ENCODE peak calls at places on chromosomes 1 and 21, in nine cellular contexts. One of them, this sample, is unnamed.

GRCh38 chr1:70384542-70384941 is 26.5 kb upstream of the CTH start:
- DNase-seq in activated CD8-positive, alpha-beta memory T cell treated with anti-CD3 and anti-CD28 coated beads, Interleukin-2, amount 50 U/mL, for 4 hours: no peak
- DNase-seq in fibroblast of lung: no peak
- DNase-seq in astrocyte of the cerebellum: no peak
- DNase-seq in hypothalamus: no peak
- DNase-seq in T-helper 22 cell: no peak
- DNase-seq in H9: no peak
- DNase-seq in thoracic aorta: no peak
- DNase-seq in Calu3: no peak
- DNase-seq in this sample: no peak

GRCh38 chr21:41707231-41707988 is 59.4 kb downstream of the RIPK4 start:
- DNase-seq in fibroblast of lung: peak
- DNase-seq in hypothalamus: no peak
- DNase-seq in thoracic aorta: no peak
- DNase-seq in astrocyte of the cerebellum: peak
- DNase-seq in Calu3: peak
- DNase-seq in H9: no peak
- DNase-seq in activated CD8-positive, alpha-beta memory T cell treated with anti-CD3 and anti-CD28 coated beads, Interleukin-2, amount 50 U/mL, for 4 hours: no peak
- DNase-seq in T-helper 22 cell: no peak
- DNase-seq in this sample: no peak

GRCh38 chr1:100463809-100464424 is 74.0 kb upstream of the GPR88 start:
- DNase-seq in hypothalamus: no peak
- DNase-seq in astrocyte of the cerebellum: peak
- DNase-seq in activated CD8-positive, alpha-beta memory T cell treated with anti-CD3 and anti-CD28 coated beads, Interleukin-2, amount 50 U/mL, for 4 hours: peak
- DNase-seq in H9: peak
- DNase-seq in Calu3: peak
- DNase-seq in thoracic aorta: no peak
- DNase-seq in T-helper 22 cell: no peak
- DNase-seq in fibroblast of lung: peak
- DNase-seq in this sample: peak

GRCh38 chr1:234709473-234710279 is 99.7 kb upstream of the IRF2BP2 start:
- DNase-seq in fibroblast of lung: no peak
- DNase-seq in Calu3: no peak
- DNase-seq in hypothalamus: no peak
- DNase-seq in thoracic aorta: no peak
- DNase-seq in astrocyte of the cerebellum: no peak
- DNase-seq in H9: peak
- DNase-seq in T-helper 22 cell: no peak
- DNase-seq in activated CD8-positive, alpha-beta memory T cell treated with anti-CD3 and anti-CD28 coated beads, Interleukin-2, amount 50 U/mL, for 4 hours: no peak
- DNase-seq in this sample: no peak

GRCh38 chr1:77030401-77031100 is 163.3 kb downstream of the ST6GALNAC5 start:
- DNase-seq in hypothalamus: no peak
- DNase-seq in Calu3: no peak
- DNase-seq in astrocyte of the cerebellum: no peak
- DNase-seq in T-helper 22 cell: no peak
- DNase-seq in fibroblast of lung: peak
- DNase-seq in H9: no peak
- DNase-seq in thoracic aorta: no peak
- DNase-seq in activated CD8-positive, alpha-beta memory T cell treated with anti-CD3 and anti-CD28 coated beads, Interleukin-2, amount 50 U/mL, for 4 hours: no peak
- DNase-seq in this sample: no peak

GRCh38 chr21:30747159-30747558 is at the start of gene KRTAP21-2:
- DNase-seq in astrocyte of the cerebellum: no peak
- DNase-seq in Calu3: no peak
- DNase-seq in fibroblast of lung: no peak
- DNase-seq in T-helper 22 cell: no peak
- DNase-seq in thoracic aorta: no peak
- DNase-seq in hypothalamus: no peak
- DNase-seq in activated CD8-positive, alpha-beta memory T cell treated with anti-CD3 and anti-CD28 coated beads, Interleukin-2, amount 50 U/mL, for 4 hours: no peak
- DNase-seq in H9: no peak
- DNase-seq in this sample: no peak

GRCh38 chr1:115717541-115717940 is 51.0 kb downstream of the CASQ2 start:
- DNase-seq in T-helper 22 cell: no peak
- DNase-seq in thoracic aorta: no peak
- DNase-seq in H9: peak
- DNase-seq in fibroblast of lung: peak
- DNase-seq in hypothalamus: no peak
- DNase-seq in astrocyte of the cerebellum: no peak
- DNase-seq in activated CD8-positive, alpha-beta memory T cell treated with anti-CD3 and anti-CD28 coated beads, Interleukin-2, amount 50 U/mL, for 4 hours: peak
- DNase-seq in Calu3: peak
- DNase-seq in this sample: no peak

GRCh38 chr1:228944241-228944741 is 209.0 kb downstream of the RHOU start:
- DNase-seq in astrocyte of the cerebellum: no peak
- DNase-seq in T-helper 22 cell: no peak
- DNase-seq in hypothalamus: no peak
- DNase-seq in fibroblast of lung: no peak
- DNase-seq in Calu3: no peak
- DNase-seq in thoracic aorta: no peak
- DNase-seq in H9: no peak
- DNase-seq in activated CD8-positive, alpha-beta memory T cell treated with anti-CD3 and anti-CD28 coated beads, Interleukin-2, amount 50 U/mL, for 4 hours: no peak
- DNase-seq in this sample: no peak

GRCh38 chr1:198253668-198254067 is 96.9 kb downstream of the NEK7 start:
- DNase-seq in astrocyte of the cerebellum: no peak
- DNase-seq in hypothalamus: no peak
- DNase-seq in activated CD8-positive, alpha-beta memory T cell treated with anti-CD3 and anti-CD28 coated beads, Interleukin-2, amount 50 U/mL, for 4 hours: no peak
- DNase-seq in Calu3: peak
- DNase-seq in T-helper 22 cell: no peak
- DNase-seq in thoracic aorta: no peak
- DNase-seq in H9: no peak
- DNase-seq in fibroblast of lung: peak
- DNase-seq in this sample: no peak

GRCh38 chr1:59698386-59698785 is 116.4 kb upstream of the HOOK1 start:
- DNase-seq in activated CD8-positive, alpha-beta memory T cell treated with anti-CD3 and anti-CD28 coated beads, Interleukin-2, amount 50 U/mL, for 4 hours: no peak
- DNase-seq in Calu3: no peak
- DNase-seq in T-helper 22 cell: no peak
- DNase-seq in astrocyte of the cerebellum: no peak
- DNase-seq in fibroblast of lung: no peak
- DNase-seq in H9: no peak
- DNase-seq in hypothalamus: no peak
- DNase-seq in thoracic aorta: no peak
- DNase-seq in this sample: no peak

GRCh38 chr1:55696181-55696580 is 481.0 kb upstream of the USP24 start:
- DNase-seq in fibroblast of lung: peak
- DNase-seq in activated CD8-positive, alpha-beta memory T cell treated with anti-CD3 and anti-CD28 coated beads, Interleukin-2, amount 50 U/mL, for 4 hours: no peak
- DNase-seq in astrocyte of the cerebellum: peak
- DNase-seq in H9: no peak
- DNase-seq in Calu3: no peak
- DNase-seq in thoracic aorta: peak
- DNase-seq in T-helper 22 cell: no peak
- DNase-seq in hypothalamus: no peak
- DNase-seq in this sample: no peak

GRCh38 chr1:27538793-27539192 is 48.8 kb upstream of the WASF2 start:
- DNase-seq in hypothalamus: no peak
- DNase-seq in fibroblast of lung: peak
- DNase-seq in thoracic aorta: no peak
- DNase-seq in T-helper 22 cell: no peak
- DNase-seq in H9: no peak
- DNase-seq in Calu3: no peak
- DNase-seq in astrocyte of the cerebellum: peak
- DNase-seq in activated CD8-positive, alpha-beta memory T cell treated with anti-CD3 and anti-CD28 coated beads, Interleukin-2, amount 50 U/mL, for 4 hours: no peak
- DNase-seq in this sample: no peak

GRCh38 chr1:15231714-15232201 is 15.3 kb upstream of the FHAD1 start:
- DNase-seq in H9: no peak
- DNase-seq in Calu3: no peak
- DNase-seq in activated CD8-positive, alpha-beta memory T cell treated with anti-CD3 and anti-CD28 coated beads, Interleukin-2, amount 50 U/mL, for 4 hours: no peak
- DNase-seq in thoracic aorta: no peak
- DNase-seq in T-helper 22 cell: no peak
- DNase-seq in astrocyte of the cerebellum: no peak
- DNase-seq in hypothalamus: no peak
- DNase-seq in fibroblast of lung: no peak
- DNase-seq in this sample: no peak

GRCh38 chr1:161090617-161091016 is 1.3 kb upstream of the NECTIN4 start:
- DNase-seq in astrocyte of the cerebellum: no peak
- DNase-seq in thoracic aorta: no peak
- DNase-seq in activated CD8-positive, alpha-beta memory T cell treated with anti-CD3 and anti-CD28 coated beads, Interleukin-2, amount 50 U/mL, for 4 hours: no peak
- DNase-seq in T-helper 22 cell: no peak
- DNase-seq in Calu3: no peak
- DNase-seq in fibroblast of lung: no peak
- DNase-seq in H9: no peak
- DNase-seq in hypothalamus: no peak
- DNase-seq in this sample: no peak

GRCh38 chr1:10694274-10694632 is 102.2 kb downstream of the CASZ1 start:
- DNase-seq in T-helper 22 cell: peak
- DNase-seq in fibroblast of lung: peak
- DNase-seq in activated CD8-positive, alpha-beta memory T cell treated with anti-CD3 and anti-CD28 coated beads, Interleukin-2, amount 50 U/mL, for 4 hours: peak
- DNase-seq in thoracic aorta: no peak
- DNase-seq in H9: peak
- DNase-seq in hypothalamus: no peak
- DNase-seq in Calu3: no peak
- DNase-seq in astrocyte of the cerebellum: no peak
- DNase-seq in this sample: peak

GRCh38 chr1:29271724-29272123 is 35.4 kb downstream of the PTPRU start:
- DNase-seq in activated CD8-positive, alpha-beta memory T cell treated with anti-CD3 and anti-CD28 coated beads, Interleukin-2, amount 50 U/mL, for 4 hours: no peak
- DNase-seq in fibroblast of lung: peak
- DNase-seq in Calu3: peak
- DNase-seq in thoracic aorta: no peak
- DNase-seq in astrocyte of the cerebellum: peak
- DNase-seq in T-helper 22 cell: no peak
- DNase-seq in hypothalamus: no peak
- DNase-seq in H9: peak
- DNase-seq in this sample: no peak

GRCh38 chr1:29878501-29878900 is 642.2 kb downstream of the PTPRU start:
- DNase-seq in Calu3: no peak
- DNase-seq in T-helper 22 cell: no peak
- DNase-seq in activated CD8-positive, alpha-beta memory T cell treated with anti-CD3 and anti-CD28 coated beads, Interleukin-2, amount 50 U/mL, for 4 hours: no peak
- DNase-seq in astrocyte of the cerebellum: no peak
- DNase-seq in H9: no peak
- DNase-seq in fibroblast of lung: no peak
- DNase-seq in hypothalamus: no peak
- DNase-seq in thoracic aorta: no peak
- DNase-seq in this sample: no peak

GRCh38 chr1:169046671-169047070 is 59.8 kb upstream of the ATP1B1 start:
- DNase-seq in thoracic aorta: no peak
- DNase-seq in H9: no peak
- DNase-seq in activated CD8-positive, alpha-beta memory T cell treated with anti-CD3 and anti-CD28 coated beads, Interleukin-2, amount 50 U/mL, for 4 hours: no peak
- DNase-seq in hypothalamus: no peak
- DNase-seq in astrocyte of the cerebellum: no peak
- DNase-seq in T-helper 22 cell: no peak
- DNase-seq in fibroblast of lung: no peak
- DNase-seq in Calu3: no peak
- DNase-seq in this sample: no peak

GRCh38 chr1:221078260-221078965 is 199.2 kb downstream of the HLX start:
- DNase-seq in astrocyte of the cerebellum: no peak
- DNase-seq in Calu3: no peak
- DNase-seq in fibroblast of lung: no peak
- DNase-seq in activated CD8-positive, alpha-beta memory T cell treated with anti-CD3 and anti-CD28 coated beads, Interleukin-2, amount 50 U/mL, for 4 hours: no peak
- DNase-seq in T-helper 22 cell: no peak
- DNase-seq in hypothalamus: no peak
- DNase-seq in H9: no peak
- DNase-seq in thoracic aorta: no peak
- DNase-seq in this sample: no peak

GRCh38 chr1:174700775-174701174 is 253.0 kb downstream of the GPR52 start:
- DNase-seq in thoracic aorta: no peak
- DNase-seq in astrocyte of the cerebellum: peak
- DNase-seq in activated CD8-positive, alpha-beta memory T cell treated with anti-CD3 and anti-CD28 coated beads, Interleukin-2, amount 50 U/mL, for 4 hours: no peak
- DNase-seq in fibroblast of lung: no peak
- DNase-seq in hypothalamus: no peak
- DNase-seq in H9: no peak
- DNase-seq in Calu3: no peak
- DNase-seq in T-helper 22 cell: no peak
- DNase-seq in this sample: no peak

GRCh38 chr1:24503003-24503751 is 541 bp downstream of the RCAN3 start:
- DNase-seq in T-helper 22 cell: peak
- DNase-seq in thoracic aorta: no peak
- DNase-seq in fibroblast of lung: no peak
- DNase-seq in hypothalamus: no peak
- DNase-seq in H9: no peak
- DNase-seq in activated CD8-positive, alpha-beta memory T cell treated with anti-CD3 and anti-CD28 coated beads, Interleukin-2, amount 50 U/mL, for 4 hours: peak
- DNase-seq in Calu3: peak
- DNase-seq in astrocyte of the cerebellum: no peak
- DNase-seq in this sample: no peak

GRCh38 chr1:240341365-240342250 is 249.9 kb downstream of the FMN2 start:
- DNase-seq in Calu3: no peak
- DNase-seq in astrocyte of the cerebellum: no peak
- DNase-seq in activated CD8-positive, alpha-beta memory T cell treated with anti-CD3 and anti-CD28 coated beads, Interleukin-2, amount 50 U/mL, for 4 hours: no peak
- DNase-seq in T-helper 22 cell: no peak
- DNase-seq in fibroblast of lung: no peak
- DNase-seq in thoracic aorta: no peak
- DNase-seq in hypothalamus: no peak
- DNase-seq in H9: no peak
- DNase-seq in this sample: no peak

GRCh38 chr1:44390277-44390676 is 14.8 kb upstream of the RNF220 start:
- DNase-seq in astrocyte of the cerebellum: peak
- DNase-seq in H9: no peak
- DNase-seq in activated CD8-positive, alpha-beta memory T cell treated with anti-CD3 and anti-CD28 coated beads, Interleukin-2, amount 50 U/mL, for 4 hours: no peak
- DNase-seq in fibroblast of lung: peak
- DNase-seq in hypothalamus: no peak
- DNase-seq in thoracic aorta: no peak
- DNase-seq in T-helper 22 cell: no peak
- DNase-seq in Calu3: no peak
- DNase-seq in this sample: no peak

GRCh38 chr1:245090491-245091090 is 64.2 kb upstream of the KIF26B start:
- DNase-seq in Calu3: no peak
- DNase-seq in astrocyte of the cerebellum: no peak
- DNase-seq in hypothalamus: no peak
- DNase-seq in fibroblast of lung: peak
- DNase-seq in H9: no peak
- DNase-seq in thoracic aorta: no peak
- DNase-seq in activated CD8-positive, alpha-beta memory T cell treated with anti-CD3 and anti-CD28 coated beads, Interleukin-2, amount 50 U/mL, for 4 hours: no peak
- DNase-seq in T-helper 22 cell: no peak
- DNase-seq in this sample: no peak

GRCh38 chr1:194062962-194063361 is 876.5 kb upstream of the B3GALT2 start:
- DNase-seq in T-helper 22 cell: no peak
- DNase-seq in thoracic aorta: no peak
- DNase-seq in activated CD8-positive, alpha-beta memory T cell treated with anti-CD3 and anti-CD28 coated beads, Interleukin-2, amount 50 U/mL, for 4 hours: no peak
- DNase-seq in hypothalamus: no peak
- DNase-seq in astrocyte of the cerebellum: no peak
- DNase-seq in Calu3: no peak
- DNase-seq in fibroblast of lung: peak
- DNase-seq in H9: no peak
- DNase-seq in this sample: no peak

GRCh38 chr1:230867119-230867902 is 1.0 kb downstream of the C1orf198 start:
- DNase-seq in H9: no peak
- DNase-seq in fibroblast of lung: no peak
- DNase-seq in hypothalamus: no peak
- DNase-seq in activated CD8-positive, alpha-beta memory T cell treated with anti-CD3 and anti-CD28 coated beads, Interleukin-2, amount 50 U/mL, for 4 hours: no peak
- DNase-seq in T-helper 22 cell: no peak
- DNase-seq in Calu3: no peak
- DNase-seq in astrocyte of the cerebellum: no peak
- DNase-seq in thoracic aorta: no peak
- DNase-seq in this sample: no peak

GRCh38 chr1:182147136-182147815 is 85.8 kb upstream of the ZNF648 start:
- DNase-seq in activated CD8-positive, alpha-beta memory T cell treated with anti-CD3 and anti-CD28 coated beads, Interleukin-2, amount 50 U/mL, for 4 hours: no peak
- DNase-seq in Calu3: no peak
- DNase-seq in hypothalamus: no peak
- DNase-seq in H9: no peak
- DNase-seq in fibroblast of lung: no peak
- DNase-seq in astrocyte of the cerebellum: no peak
- DNase-seq in thoracic aorta: no peak
- DNase-seq in T-helper 22 cell: no peak
- DNase-seq in this sample: no peak

GRCh38 chr1:167474191-167474641 is 44.1 kb downstream of the CD247 start:
- DNase-seq in hypothalamus: no peak
- DNase-seq in astrocyte of the cerebellum: no peak
- DNase-seq in activated CD8-positive, alpha-beta memory T cell treated with anti-CD3 and anti-CD28 coated beads, Interleukin-2, amount 50 U/mL, for 4 hours: peak
- DNase-seq in H9: no peak
- DNase-seq in Calu3: no peak
- DNase-seq in thoracic aorta: no peak
- DNase-seq in fibroblast of lung: no peak
- DNase-seq in T-helper 22 cell: peak
- DNase-seq in this sample: peak

GRCh38 chr1:21871943-21872342 is 59.9 kb downstream of the LDLRAD2 start:
- DNase-seq in astrocyte of the cerebellum: no peak
- DNase-seq in H9: no peak
- DNase-seq in fibroblast of lung: peak
- DNase-seq in activated CD8-positive, alpha-beta memory T cell treated with anti-CD3 and anti-CD28 coated beads, Interleukin-2, amount 50 U/mL, for 4 hours: no peak
- DNase-seq in thoracic aorta: no peak
- DNase-seq in hypothalamus: no peak
- DNase-seq in Calu3: peak
- DNase-seq in T-helper 22 cell: no peak
- DNase-seq in this sample: no peak

GRCh38 chr1:155607708-155608107 is 2.3 kb upstream of the MSTO1 start:
- DNase-seq in astrocyte of the cerebellum: no peak
- DNase-seq in hypothalamus: no peak
- DNase-seq in activated CD8-positive, alpha-beta memory T cell treated with anti-CD3 and anti-CD28 coated beads, Interleukin-2, amount 50 U/mL, for 4 hours: no peak
- DNase-seq in Calu3: peak
- DNase-seq in H9: no peak
- DNase-seq in thoracic aorta: no peak
- DNase-seq in fibroblast of lung: no peak
- DNase-seq in T-helper 22 cell: no peak
- DNase-seq in this sample: no peak